ENCODE peak calls at places on chromosomes 1 and 21, in four cellular contexts. W, E, Q and K are unnamed samples.

GRCh38 chr1:226104671-226105121 is 42.2 kb downstream of the H3-3A start:
- DNase-seq in Q (peak), W (no peak), E (no peak), K (no peak)

GRCh38 chr1:11342677-11343076 is 69.7 kb downstream of the UBIAD1 start:
- DNase-seq in E (no peak), W (no peak), Q (no peak), K (no peak)

GRCh38 chr1:150006881-150007401 is 3.6 kb downstream of the OTUD7B start:
- DNase-seq in Q (no peak), W (no peak), E (no peak), K (no peak)

GRCh38 chr21:35974801-35975200 is 85.5 kb downstream of the SETD4 start:
- DNase-seq in W (no peak), Q (no peak), E (no peak), K (no peak)

GRCh38 chr1:165441166-165441955 is 3.6 kb downstream of the RXRG start:
- DNase-seq in W (no peak), E (no peak), Q (no peak), K (no peak)

GRCh38 chr1:172727956-172728603 is 69.2 kb downstream of the FASLG start:
- DNase-seq in E (no peak), W (no peak), Q (no peak), K (no peak)

GRCh38 chr21:34617753-34618339 is 2.9 kb upstream of the RCAN1 start:
- DNase-seq in E (no peak), Q (no peak), W (no peak), K (no peak)

GRCh38 chr1:6343506-6344405 is 49.8 kb downstream of the ACOT7 start:
- DNase-seq in W (peak), Q (no peak), E (peak), K (no peak)

GRCh38 chr1:210695041-210695440 is 366.3 kb downstream of the HHAT start:
- DNase-seq in Q (no peak), E (no peak), W (no peak), K (no peak)

GRCh38 chr1:75203415-75204277 is 69.5 kb downstream of the LHX8 start:
- DNase-seq in Q (no peak), E (no peak), W (no peak), K (no peak)

GRCh38 chr1:8096105-8097011 is 70.2 kb upstream of the ERRFI1 start:
- DNase-seq in W (no peak), Q (no peak), E (no peak), K (no peak)

GRCh38 chr1:187396929-187397796 is 568.4 kb downstream of the PLA2G4A start:
- DNase-seq in W (no peak), Q (peak), E (no peak), K (no peak)

GRCh38 chr1:15799004-15799867 is 8.2 kb downstream of the UQCRHL start:
- DNase-seq in W (peak), Q (no peak), E (no peak), K (peak)

GRCh38 chr1:3834701-3835100 is 22.3 kb downstream of the CEP104 start:
- DNase-seq in E (no peak), Q (no peak), W (no peak), K (no peak)

GRCh38 chr1:212512731-212513559 is 80.2 kb downstream of the NENF start:
- DNase-seq in E (no peak), W (no peak), Q (no peak), K (no peak)

GRCh38 chr21:46458315-46459023 is at the start of gene DIP2A:
- DNase-seq in Q (peak), E (peak), W (peak), K (peak)

GRCh38 chr1:177439301-177439700 is 268.5 kb downstream of the BRINP2 start:
- DNase-seq in E (no peak), Q (no peak), W (no peak), K (no peak)

GRCh38 chr1:13830616-13831280 is 130.8 kb downstream of the PRDM2 start:
- DNase-seq in Q (no peak), W (no peak), E (no peak), K (peak)

GRCh38 chr1:184545601-184546000 is 158.8 kb downstream of the C1orf21 start:
- DNase-seq in W (no peak), Q (no peak), E (no peak), K (no peak)

GRCh38 chr1:89888480-89889335 is 67.9 kb downstream of the LRRC8D start:
- DNase-seq in W (no peak), Q (no peak), E (no peak), K (no peak)

GRCh38 chr1:8663915-8664331 is 153.5 kb downstream of the RERE start:
- DNase-seq in Q (no peak), W (peak), E (no peak), K (no peak)

GRCh38 chr21:34881421-34881820 is 167.7 kb downstream of the RUNX1 start:
- DNase-seq in E (no peak), Q (no peak), W (no peak), K (no peak)

GRCh38 chr1:5725855-5726585 is 266.2 kb downstream of the NPHP4 start:
- DNase-seq in Q (peak), W (no peak), E (no peak), K (no peak)

GRCh38 chr1:150162862-150163706 is 13.4 kb downstream of the PLEKHO1 start:
- DNase-seq in W (peak), Q (peak), E (no peak), K (peak)

GRCh38 chr1:55214903-55215193 is 316 bp downstream of the USP24 start:
- DNase-seq in W (peak), E (no peak), Q (no peak), K (no peak)

GRCh38 chr1:160204526-160205241 is 500 bp upstream of the PEA15 start:
- DNase-seq in W (no peak), Q (peak), E (peak), K (no peak)

GRCh38 chr21:35779690-35780570 is 280.4 kb downstream of the SETD4 start:
- DNase-seq in Q (no peak), W (no peak), E (no peak), K (no peak)

GRCh38 chr1:82515650-82516049 is 714.9 kb downstream of the ADGRL2 start:
- DNase-seq in W (no peak), E (no peak), Q (no peak), K (no peak)

GRCh38 chr1:53573522-53573921 is 114.3 kb downstream of the DMRTB1 start:
- DNase-seq in E (no peak), Q (peak), W (no peak), K (no peak)

GRCh38 chr21:31318971-31319370 is 25.1 kb downstream of the TIAM1 start:
- DNase-seq in W (no peak), Q (no peak), E (no peak), K (no peak)

GRCh38 chr21:35178098-35178497 is 129.0 kb upstream of the RUNX1 start:
- DNase-seq in E (no peak), W (no peak), Q (no peak), K (no peak)

GRCh38 chr1:93434987-93435386 is 12.9 kb upstream of the FNBP1L start:
- DNase-seq in W (no peak), E (no peak), Q (no peak), K (no peak)

GRCh38 chr1:167532964-167533824 is 14.9 kb upstream of the CD247 start:
- DNase-seq in E (no peak), W (no peak), Q (no peak), K (no peak)

GRCh38 chr1:12433323-12434053 is 184.5 kb downstream of the DHRS3 start:
- DNase-seq in W (peak), Q (no peak), E (no peak), K (no peak)

GRCh38 chr1:40769815-40770214 is 13.8 kb upstream of the KCNQ4 start:
- DNase-seq in E (no peak), W (no peak), Q (no peak), K (no peak)

GRCh38 chr1:40766017-40766416 is 17.6 kb upstream of the KCNQ4 start:
- DNase-seq in W (no peak), E (no peak), Q (no peak), K (no peak)

GRCh38 chr1:40770296-40771070 is 13.1 kb upstream of the KCNQ4 start:
- DNase-seq in Q (no peak), W (no peak), E (no peak), K (no peak)

GRCh38 chr1:40766560-40766959 is 17.0 kb upstream of the KCNQ4 start:
- DNase-seq in Q (no peak), E (no peak), W (no peak), K (no peak)

DNA sequence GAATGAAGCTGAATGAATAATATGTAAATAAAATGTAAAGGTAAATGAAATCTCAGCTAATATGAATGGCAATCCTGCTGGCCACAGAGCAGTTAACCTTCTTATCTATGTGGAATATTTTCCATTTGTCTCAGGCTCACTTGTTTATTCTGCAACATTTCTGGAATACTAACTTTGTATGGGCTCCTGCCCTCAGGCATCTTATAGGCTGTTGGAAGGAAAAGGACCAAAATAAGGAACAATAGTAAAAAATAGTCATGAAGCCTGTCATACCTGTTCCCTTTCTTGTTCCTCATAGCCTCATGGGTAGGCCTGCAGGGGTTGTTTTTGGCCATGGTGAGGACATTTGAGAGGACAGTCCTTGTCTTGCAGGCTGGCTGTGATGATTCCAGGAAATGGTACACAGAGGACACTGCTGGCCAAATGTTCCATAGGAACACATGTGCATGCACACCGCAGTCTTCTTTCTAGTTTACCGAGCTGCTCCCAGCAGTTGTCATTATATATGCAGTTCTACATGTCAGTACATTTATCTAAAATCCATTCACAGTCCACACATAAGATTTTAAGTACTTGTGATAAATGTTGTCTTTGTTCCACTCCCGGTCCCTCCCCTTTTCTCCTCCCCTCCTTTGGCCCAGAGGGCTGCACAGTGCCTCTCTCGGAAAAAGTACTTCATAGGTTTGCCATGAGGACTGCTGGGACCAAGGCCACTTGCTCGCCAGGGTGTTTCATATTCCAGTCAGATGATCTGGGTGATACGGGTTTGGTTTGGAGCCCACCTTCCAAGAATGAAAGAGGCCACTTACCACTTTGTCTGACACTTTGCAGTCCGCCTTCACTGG is 15.2 kb upstream of the KCNQ4 start:
- DNase-seq in Q (no peak), E (no peak), W (no peak), K (no peak)
- TF ChIP-seq POLR2AphosphoS5 in Q (no peak), E (no peak), W (no peak), K (no peak)

GRCh38 chr1:116323419-116323987 is 49.5 kb upstream of the ATP1A1 start:
- DNase-seq in E (no peak), W (no peak), Q (no peak), K (no peak)

GRCh38 chr1:116320846-116321245 is 52.2 kb upstream of the ATP1A1 start:
- DNase-seq in W (no peak), Q (no peak), E (no peak), K (no peak)

GRCh38 chr1:116324411-116324810 is 48.6 kb upstream of the ATP1A1 start:
- DNase-seq in Q (no peak), W (peak), E (no peak), K (no peak)

GRCh38 chr1:116321766-116322175 is 51.3 kb upstream of the ATP1A1 start:
- DNase-seq in E (no peak), Q (no peak), W (peak), K (no peak)

GRCh38 chr1:116322752-116323405 is 50.2 kb upstream of the ATP1A1 start:
- DNase-seq in E (no peak), Q (no peak), W (no peak), K (no peak)
- TF ChIP-seq POLR2AphosphoS5 in E (no peak), Q (no peak), W (no peak), K (no peak)

GRCh38 chr1:85342177-85342576 is 65.7 kb upstream of the BCL10 start:
- DNase-seq in E (no peak), W (no peak), Q (no peak), K (no peak)
- TF ChIP-seq POLR2AphosphoS5 in E (no peak), W (no peak), Q (no peak), K (no peak)

DNA sequence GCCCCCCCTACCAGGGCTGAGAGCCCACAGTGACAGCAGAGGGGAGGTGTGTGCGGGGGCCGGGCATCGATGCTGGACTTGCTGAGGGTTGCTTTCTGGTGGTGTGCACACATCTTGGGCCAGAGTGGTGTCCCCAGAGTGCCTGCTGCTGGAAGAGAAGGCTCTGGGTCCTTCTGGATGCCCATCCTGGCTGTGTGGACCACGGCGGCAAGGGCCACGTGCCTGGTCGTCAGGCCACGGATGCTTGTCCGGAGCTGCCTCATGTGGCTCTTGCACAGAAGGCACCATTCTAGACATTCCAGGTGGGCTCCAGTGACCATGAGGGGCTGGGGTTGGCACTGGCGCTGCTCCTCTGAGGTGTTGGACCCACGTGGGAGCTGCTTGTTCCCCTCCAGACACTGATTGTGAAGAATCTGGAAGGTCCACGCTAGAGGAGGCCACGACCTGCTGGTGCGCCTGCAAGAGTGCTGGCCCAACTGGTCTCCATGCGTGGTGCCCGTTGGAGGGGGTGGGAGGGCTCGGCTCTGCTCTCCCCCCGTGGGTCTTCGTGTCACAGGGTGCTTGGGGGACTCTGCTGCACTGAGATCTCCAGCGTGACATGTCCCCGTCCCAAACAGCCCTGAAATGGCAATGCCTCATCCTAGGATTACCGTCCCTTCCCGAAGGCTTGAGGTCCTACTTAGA is 25.8 kb downstream of the SKI start:
- DNase-seq in Q (no peak), E (no peak), W (no peak), K (peak)
- TF ChIP-seq POLR2AphosphoS5 in Q (no peak), E (no peak), W (no peak), K (no peak)